ENCODE peak calls at places on chromosomes 16 and 17, in ten cellular contexts. Z is epithelial cell of esophagus, B is heart right ventricle, C is A549, W is lower lobe of right lung, Q is breast epithelium, I is uterus, V is endothelial cell of umbilical vein, S is cardiac fibroblast, E is GM12865. T is an unnamed sample.

GRCh38 chr16:27632267-27632666 is 82.3 kb downstream of the KATNIP start:
- DNase-seq in Q (no peak), B (no peak), S (no peak), E (no peak), Z (no peak), I (no peak), C (no peak), V (no peak), W (no peak), T (no peak)

GRCh38 chr17:78257810-78258322 is 26.4 kb downstream of the TMEM235 start:
- DNase-seq in B (no peak), E (peak), W (peak), C (no peak), Q (no peak), V (peak), S (no peak), I (no peak), Z (no peak), T (no peak)

GRCh38 chr16:11036040-11036439 is 91.7 kb downstream of the CLEC16A start:
- DNase-seq in Q (no peak), I (no peak), C (no peak), S (no peak), E (no peak), V (no peak), B (no peak), W (no peak), Z (no peak), T (no peak)

GRCh38 chr16:20966746-20967145 is 66.2 kb downstream of the LYRM1 start:
- DNase-seq in S (no peak), V (no peak), I (no peak), B (no peak), Q (no peak), E (no peak), W (no peak), C (no peak), Z (no peak), T (no peak)

GRCh38 chr16:86461037-86461436 is 49.3 kb upstream of the FOXF1 start:
- DNase-seq in E (no peak), B (no peak), C (no peak), Z (no peak), Q (no peak), V (no peak), S (no peak), I (no peak), W (no peak), T (no peak)

GRCh38 chr16:30395155-30395991 is at the start of gene ZNF48:
- DNase-seq in C (peak), W (peak), B (peak), E (peak), Z (peak), Q (peak), I (peak), V (peak), S (peak), T (no peak)

GRCh38 chr17:30234296-30234695 is 1.2 kb downstream of the SLC6A4 start:
- DNase-seq in E (no peak), S (no peak), I (no peak), B (no peak), V (no peak), W (no peak), Q (no peak), Z (no peak), C (no peak), T (no peak)

GRCh38 chr16:74035816-74036215 is 260.8 kb upstream of the PSMD7 start:
- DNase-seq in Q (no peak), S (peak), B (no peak), C (peak), I (no peak), E (peak), Z (peak), W (no peak), V (no peak), T (no peak)

GRCh38 chr17:76272541-76273434 is 7.6 kb downstream of the UBALD2 start:
- DNase-seq in Z (no peak), I (no peak), C (no peak), Q (no peak), S (no peak), V (no peak), W (peak), E (peak), B (no peak), T (no peak)

GRCh38 chr17:27320222-27320560 is 26.3 kb downstream of the WSB1 start:
- DNase-seq in B (no peak), E (no peak), Z (no peak), S (no peak), I (no peak), Q (no peak), C (no peak), W (no peak), V (no peak), T (no peak)

GRCh38 chr17:68094481-68095078 is 59.0 kb downstream of the KPNA2 start:
- DNase-seq in C (no peak), S (no peak), B (no peak), V (no peak), Z (no peak), I (no peak), Q (no peak), W (no peak), E (no peak), T (no peak)

GRCh38 chr17:65294184-65294719 is 157.1 kb downstream of the RGS9 start:
- DNase-seq in W (peak), B (peak), Z (peak), Q (no peak), E (peak), C (peak), V (peak), I (peak), S (peak), T (no peak)

GRCh38 chr16:50204426-50205108 is 51.5 kb downstream of the TENT4B start:
- DNase-seq in B (no peak), C (no peak), Z (peak), W (no peak), V (no peak), I (no peak), S (no peak), E (peak), Q (no peak), T (no peak)

GRCh38 chr16:50203681-50204080 is 50.6 kb downstream of the TENT4B start:
- DNase-seq in E (no peak), I (no peak), B (no peak), S (no peak), V (no peak), C (no peak), Z (no peak), Q (no peak), W (no peak), T (no peak)

GRCh38 chr16:50201784-50202183 is 48.7 kb downstream of the TENT4B start:
- DNase-seq in B (no peak), I (no peak), E (peak), V (no peak), S (no peak), Z (no peak), W (no peak), Q (no peak), C (no peak), T (no peak)

GRCh38 chr16:50198802-50199410 is 45.8 kb downstream of the TENT4B start:
- DNase-seq in Q (no peak), I (no peak), W (no peak), Z (peak), V (no peak), E (no peak), B (no peak), C (no peak), S (no peak), T (no peak)

GRCh38 chr16:50202926-50203624 is 50.0 kb downstream of the TENT4B start:
- DNase-seq in I (peak), B (no peak), C (peak), S (peak), Q (no peak), V (peak), Z (peak), W (no peak), E (no peak), T (no peak)
- H3K4me3 ChIP-seq in I (no peak), B (no peak), C (peak), S (no peak), Q (no peak), V (no peak), Z (no peak), W (no peak), E (no peak), T (no peak)

DNA sequence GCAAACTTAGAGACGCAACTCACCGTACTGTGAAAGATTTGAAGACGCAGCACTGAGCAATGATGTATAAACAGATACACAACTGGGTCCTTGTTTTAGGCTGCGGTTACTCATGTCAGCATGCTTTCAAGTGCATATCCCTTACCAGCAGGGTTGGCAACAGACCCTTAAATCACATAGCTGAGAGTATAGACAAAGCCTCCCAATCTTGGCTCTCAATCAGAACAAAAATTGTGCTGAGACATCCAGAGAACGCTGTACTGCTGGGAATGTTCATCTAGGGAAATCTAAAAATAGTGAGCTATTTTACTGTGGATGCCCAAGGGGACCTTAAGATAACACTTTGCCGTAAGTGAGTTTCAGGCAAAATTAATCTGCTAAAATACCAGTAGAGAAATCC is 84.4 kb upstream of the NUDT7 start:
- DNase-seq in C (no peak), B (no peak), V (no peak), S (peak), I (no peak), W (no peak), E (no peak), Q (no peak), Z (no peak), T (no peak)
- H3K4me3 ChIP-seq in C (no peak), B (no peak), V (no peak), S (no peak), I (no peak), W (no peak), E (no peak), Q (no peak), Z (no peak), T (no peak)

GRCh38 chr17:61668486-61668885 is 77.5 kb upstream of the NACA2 start:
- DNase-seq in S (no peak), V (no peak), E (no peak), Q (no peak), I (no peak), Z (no peak), C (no peak), B (no peak), W (no peak), T (no peak)
- H3K4me3 ChIP-seq in S (no peak), V (no peak), E (no peak), Q (no peak), I (no peak), Z (no peak), C (no peak), B (no peak), W (no peak), T (no peak)

GRCh38 chr17:57289130-57289529 is 32.8 kb downstream of the MSI2 start:
- DNase-seq in S (no peak), Z (no peak), E (no peak), Q (no peak), V (no peak), I (no peak), B (no peak), C (no peak), W (no peak), T (no peak)

GRCh38 chr17:57289613-57290012 is 33.3 kb downstream of the MSI2 start:
- DNase-seq in E (no peak), V (no peak), B (no peak), Z (no peak), S (no peak), W (no peak), Q (no peak), C (no peak), I (no peak), T (no peak)

GRCh38 chr17:57288753-57289121 is 32.4 kb downstream of the MSI2 start:
- DNase-seq in B (no peak), Z (no peak), W (no peak), E (no peak), V (no peak), I (no peak), Q (no peak), C (no peak), S (no peak), T (no peak)

GRCh38 chr17:57286372-57287105 is 30.2 kb downstream of the MSI2 start:
- DNase-seq in W (no peak), S (no peak), C (no peak), Q (no peak), E (no peak), I (no peak), Z (no peak), B (no peak), V (no peak), T (no peak)

GRCh38 chr17:57288034-57288752 is 31.9 kb downstream of the MSI2 start:
- DNase-seq in S (peak), B (no peak), Q (no peak), E (no peak), W (no peak), V (no peak), I (no peak), Z (no peak), C (no peak), T (no peak)
- H3K4me3 ChIP-seq in S (no peak), B (no peak), Q (no peak), E (no peak), W (no peak), V (no peak), I (no peak), Z (no peak), C (no peak), T (peak)

DNA sequence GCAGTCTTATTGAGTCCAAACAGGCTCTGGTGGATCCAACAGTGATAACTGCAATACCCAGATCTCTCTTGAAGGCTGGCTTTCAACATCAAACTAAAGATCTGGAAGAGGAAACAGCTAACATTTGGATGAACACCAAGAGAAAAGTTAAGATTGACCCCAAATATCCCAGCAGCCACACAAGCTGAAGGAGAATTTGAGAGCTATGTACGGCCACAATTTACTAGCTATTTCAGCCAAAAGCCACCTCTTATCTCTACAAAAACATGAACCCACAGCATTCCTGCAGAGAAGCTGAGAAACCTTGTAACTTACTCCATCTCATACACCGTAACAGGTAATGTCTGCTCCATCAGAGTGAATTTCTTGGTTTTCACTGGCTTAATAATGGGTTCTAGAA is 14.3 kb downstream of the EFTUD2 start:
- DNase-seq in S (no peak), Z (no peak), V (no peak), B (no peak), C (no peak), E (no peak), W (no peak), Q (no peak), I (no peak), T (no peak)
- H3K4me3 ChIP-seq in S (no peak), Z (no peak), V (no peak), B (no peak), C (no peak), E (no peak), W (no peak), Q (no peak), I (no peak), T (no peak)

DNA sequence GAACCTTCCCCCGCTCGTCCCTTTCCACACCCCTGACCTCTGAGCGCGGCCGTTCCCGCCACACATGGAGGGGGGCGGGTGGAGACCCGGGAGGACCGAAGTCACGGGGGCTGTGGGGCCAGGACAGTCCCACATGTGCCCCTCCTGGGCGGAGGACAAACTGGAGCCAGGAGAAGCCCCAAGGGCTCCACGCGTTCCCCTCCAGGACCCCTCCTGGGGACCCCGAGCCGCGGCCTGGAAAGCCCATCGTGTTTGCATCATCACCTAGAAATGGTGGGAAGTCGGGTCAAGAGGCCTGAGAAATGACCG is 607 bp upstream of the ABR start:
- DNase-seq in S (no peak), I (no peak), C (no peak), V (no peak), W (no peak), B (no peak), Z (no peak), Q (no peak), E (no peak), T (no peak)
- H3K4me3 ChIP-seq in S (peak), I (peak), C (peak), V (no peak), W (peak), B (peak), Z (no peak), Q (peak), E (peak), T (peak)

GRCh38 chr16:778909-779527 is 9.2 kb downstream of the RPUSD1 start:
- DNase-seq in W (no peak), Q (no peak), V (no peak), C (no peak), I (no peak), B (no peak), E (no peak), S (no peak), Z (no peak), T (no peak)

GRCh38 chr16:778447-778846 is 9.7 kb downstream of the RPUSD1 start:
- DNase-seq in V (no peak), Q (no peak), Z (no peak), I (no peak), C (no peak), B (no peak), W (no peak), E (no peak), S (no peak), T (no peak)

GRCh38 chr16:779561-779960 is 8.6 kb downstream of the RPUSD1 start:
- DNase-seq in Z (no peak), Q (no peak), E (no peak), I (no peak), B (no peak), S (no peak), V (no peak), C (no peak), W (no peak), T (no peak)

GRCh38 chr16:776824-777223 is 11.4 kb downstream of the RPUSD1 start:
- DNase-seq in I (no peak), B (no peak), Q (no peak), Z (no peak), S (no peak), V (no peak), E (no peak), W (no peak), C (no peak), T (no peak)

DNA sequence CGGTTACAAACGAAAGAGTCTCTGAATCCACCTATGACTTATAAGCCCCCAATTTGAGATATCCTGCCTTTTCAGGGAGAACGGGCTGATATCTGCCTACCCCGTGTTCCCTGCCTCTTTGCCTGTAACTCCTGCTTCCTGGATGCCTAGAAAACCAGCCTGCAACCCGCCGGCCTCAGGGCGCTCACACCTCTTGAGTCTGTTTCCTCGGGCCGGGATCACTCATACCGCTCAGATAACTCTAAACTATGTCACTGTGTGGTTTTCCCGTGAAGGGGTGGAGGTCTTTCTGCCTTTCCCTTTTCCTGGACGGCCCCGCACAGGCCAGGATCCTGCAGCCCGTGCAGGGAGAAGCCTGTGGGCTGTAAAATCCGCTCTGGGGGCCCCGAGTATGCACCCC is 10.4 kb downstream of the RPUSD1 start:
- DNase-seq in W (no peak), V (no peak), C (no peak), Z (peak), B (no peak), Q (no peak), S (peak), I (no peak), E (no peak), T (no peak)
- H3K4me3 ChIP-seq in W (no peak), V (no peak), C (no peak), Z (no peak), B (no peak), Q (no peak), S (no peak), I (no peak), E (no peak), T (no peak)

GRCh38 chr17:54736573-54736972 is 164.1 kb upstream of the TOM1L1 start:
- DNase-seq in S (no peak), Z (no peak), V (no peak), E (no peak), I (no peak), Q (no peak), W (no peak), B (no peak), C (no peak), T (no peak)
- H3K4me3 ChIP-seq in S (no peak), Z (no peak), V (no peak), E (no peak), I (no peak), Q (no peak), W (no peak), B (no peak), C (no peak), T (no peak)

GRCh38 chr16:2121853-2122252 is 13.8 kb downstream of the PKD1 start:
- DNase-seq in E (no peak), B (no peak), I (peak), C (no peak), Z (no peak), Q (no peak), V (no peak), S (no peak), W (no peak), T (no peak)

GRCh38 chr16:2122429-2122828 is 13.3 kb downstream of the PKD1 start:
- DNase-seq in Q (no peak), B (no peak), V (no peak), W (no peak), Z (no peak), I (no peak), S (no peak), E (no peak), C (no peak), T (no peak)
- H3K4me3 ChIP-seq in Q (peak), B (peak), V (no peak), W (no peak), Z (no peak), I (no peak), S (no peak), E (no peak), C (no peak), T (no peak)

T was measured in epithelial cell of proximal tubule.